ENCODE peak calls at places on chromosomes 1 and 21, in five cellular contexts. One of them, this sample, is unnamed.
A peak's percentile ranks its signal among the peaks of the same experiment; 100 is the strongest.

GRCh38 chr1:15407579-15407978 is 2.1 kb upstream of the EFHD2 start:
- DNase-seq in suprapubic skin: no peak
- DNase-seq in adrenal gland: no peak
- DNase-seq in Panc1: no peak
- DNase-seq in ovary: no peak
- DNase-seq in this sample: no peak

GRCh38 chr21:42263591-42264131 is 44.7 kb downstream of the ABCG1 start:
- DNase-seq in suprapubic skin: no peak
- DNase-seq in adrenal gland: peak; percentile 59
- DNase-seq in Panc1: no peak
- DNase-seq in ovary: no peak
- DNase-seq in this sample: peak; percentile 68

GRCh38 chr1:48073773-48074172 is 76.6 kb upstream of the TRABD2B start:
- DNase-seq in suprapubic skin: no peak
- DNase-seq in adrenal gland: no peak
- DNase-seq in Panc1: no peak
- DNase-seq in ovary: no peak
- DNase-seq in this sample: no peak

GRCh38 chr1:201573030-201573429 is 34.1 kb downstream of the NAV1 start:
- DNase-seq in suprapubic skin: no peak
- DNase-seq in adrenal gland: no peak
- DNase-seq in Panc1: no peak
- DNase-seq in ovary: no peak
- DNase-seq in this sample: no peak

GRCh38 chr1:201468501-201468843 is 516 bp downstream of the PHLDA3 start:
- DNase-seq in suprapubic skin: no peak
- DNase-seq in adrenal gland: peak; percentile 56
- DNase-seq in Panc1: no peak
- DNase-seq in ovary: peak; percentile 72
- DNase-seq in this sample: no peak

GRCh38 chr1:170305777-170306299 is 160.1 kb downstream of the NTMT2 start:
- DNase-seq in suprapubic skin: no peak
- DNase-seq in adrenal gland: no peak
- DNase-seq in Panc1: no peak
- DNase-seq in ovary: no peak
- DNase-seq in this sample: no peak

GRCh38 chr1:100249155-100249536 is 488 bp downstream of the DBT start:
- DNase-seq in suprapubic skin: no peak
- DNase-seq in adrenal gland: no peak
- DNase-seq in Panc1: no peak
- DNase-seq in ovary: no peak
- DNase-seq in this sample: no peak

GRCh38 chr1:44842763-44843655 is at the start of gene PTCH2:
- DNase-seq in suprapubic skin: peak; percentile 77
- DNase-seq in adrenal gland: peak; percentile 67
- DNase-seq in Panc1: no peak
- DNase-seq in ovary: peak; percentile 94
- DNase-seq in this sample: peak; percentile 82

GRCh38 chr1:78587213-78587612 is 33.0 kb upstream of the IFI44L start:
- DNase-seq in suprapubic skin: no peak
- DNase-seq in adrenal gland: no peak
- DNase-seq in Panc1: no peak
- DNase-seq in ovary: no peak
- DNase-seq in this sample: no peak

GRCh38 chr1:100354971-100355394 is 2.7 kb downstream of the CDC14A start:
- DNase-seq in suprapubic skin: no peak
- DNase-seq in adrenal gland: no peak
- DNase-seq in Panc1: no peak
- DNase-seq in ovary: no peak
- DNase-seq in this sample: no peak

GRCh38 chr1:106924360-106924759 is 132.1 kb upstream of the PRMT6 start:
- DNase-seq in suprapubic skin: no peak
- DNase-seq in adrenal gland: no peak
- DNase-seq in Panc1: no peak
- DNase-seq in ovary: no peak
- DNase-seq in this sample: no peak

GRCh38 chr1:79791488-79792211 is 785.1 kb upstream of the ADGRL4 start:
- DNase-seq in suprapubic skin: no peak
- DNase-seq in adrenal gland: no peak
- DNase-seq in Panc1: no peak
- DNase-seq in ovary: no peak
- DNase-seq in this sample: no peak

GRCh38 chr1:151315565-151316235 is 11.5 kb downstream of the PI4KB start:
- DNase-seq in suprapubic skin: no peak
- DNase-seq in adrenal gland: no peak
- DNase-seq in Panc1: no peak
- DNase-seq in ovary: no peak
- DNase-seq in this sample: no peak

GRCh38 chr1:1143636-1144035 is 27.7 kb upstream of the C1orf159 start:
- DNase-seq in suprapubic skin: no peak
- DNase-seq in adrenal gland: no peak
- DNase-seq in Panc1: no peak
- DNase-seq in ovary: no peak
- DNase-seq in this sample: no peak

GRCh38 chr1:190708418-190709057 is 230.9 kb upstream of the BRINP3 start:
- DNase-seq in suprapubic skin: no peak
- DNase-seq in adrenal gland: no peak
- DNase-seq in Panc1: no peak
- DNase-seq in ovary: no peak
- DNase-seq in this sample: no peak

GRCh38 chr1:220294754-220295419 is 22.6 kb upstream of the RAB3GAP2 start:
- DNase-seq in suprapubic skin: no peak
- DNase-seq in adrenal gland: no peak
- DNase-seq in Panc1: no peak
- DNase-seq in ovary: no peak
- DNase-seq in this sample: no peak

GRCh38 chr21:9837946-9838801 is 683.2 kb upstream of the TPTE start:
- DNase-seq in suprapubic skin: peak; percentile 67
- DNase-seq in adrenal gland: no peak
- DNase-seq in Panc1: no peak
- DNase-seq in ovary: no peak
- DNase-seq in this sample: no peak

GRCh38 chr1:47914952-47915676 is 82.1 kb downstream of the TRABD2B start:
- DNase-seq in suprapubic skin: no peak
- DNase-seq in adrenal gland: no peak
- DNase-seq in Panc1: no peak
- DNase-seq in ovary: no peak
- DNase-seq in this sample: no peak

GRCh38 chr1:246213947-246214346 is 293.1 kb downstream of the SMYD3 start:
- DNase-seq in suprapubic skin: no peak
- DNase-seq in adrenal gland: no peak
- DNase-seq in Panc1: no peak
- DNase-seq in ovary: no peak
- DNase-seq in this sample: no peak

GRCh38 chr1:155325596-155325893 is 4.9 kb downstream of the RUSC1 start:
- DNase-seq in suprapubic skin: no peak
- DNase-seq in adrenal gland: no peak
- DNase-seq in Panc1: no peak
- DNase-seq in ovary: no peak
- DNase-seq in this sample: no peak

GRCh38 chr1:2037314-2037979 is 12.8 kb upstream of the PRKCZ start:
- DNase-seq in suprapubic skin: no peak
- DNase-seq in adrenal gland: no peak
- DNase-seq in Panc1: no peak
- DNase-seq in ovary: no peak
- DNase-seq in this sample: no peak

GRCh38 chr1:11690669-11691301 is 725 bp upstream of the DRAXIN start:
- DNase-seq in suprapubic skin: no peak
- DNase-seq in adrenal gland: no peak
- DNase-seq in Panc1: no peak
- DNase-seq in ovary: no peak
- DNase-seq in this sample: no peak

GRCh38 chr1:45493116-45493697 is 2.2 kb upstream of the TESK2 start:
- DNase-seq in suprapubic skin: no peak
- DNase-seq in adrenal gland: peak; percentile 51
- DNase-seq in Panc1: peak; percentile 42
- DNase-seq in ovary: no peak
- DNase-seq in this sample: no peak

GRCh38 chr21:15057290-15057689 is 7.5 kb downstream of the NRIP1 start:
- DNase-seq in suprapubic skin: no peak
- DNase-seq in adrenal gland: no peak
- DNase-seq in Panc1: no peak
- DNase-seq in ovary: no peak
- DNase-seq in this sample: no peak
- H3K27ac ChIP-seq in suprapubic skin: no peak overlapping the region
- H3K27ac ChIP-seq in adrenal gland: no peak overlapping the region
- H3K27ac ChIP-seq in Panc1: peak overlapping the region; percentile 71
- H3K27ac ChIP-seq in ovary: no peak overlapping the region
- H3K27ac ChIP-seq in this sample: no peak overlapping the region

GRCh38 chr1:3599286-3599811 is 12.0 kb downstream of the MEGF6 start:
- DNase-seq in suprapubic skin: no peak
- DNase-seq in adrenal gland: no peak
- DNase-seq in Panc1: no peak
- DNase-seq in ovary: no peak
- DNase-seq in this sample: no peak

GRCh38 chr1:3597599-3597964 is 13.7 kb downstream of the MEGF6 start:
- DNase-seq in suprapubic skin: no peak
- DNase-seq in adrenal gland: no peak
- DNase-seq in Panc1: no peak
- DNase-seq in ovary: no peak
- DNase-seq in this sample: no peak

GRCh38 chr1:3598051-3598471 is 13.2 kb downstream of the MEGF6 start:
- DNase-seq in suprapubic skin: no peak
- DNase-seq in adrenal gland: no peak
- DNase-seq in Panc1: no peak
- DNase-seq in ovary: peak; percentile 68
- DNase-seq in this sample: no peak

GRCh38 chr1:3599816-3600215 is 11.5 kb downstream of the MEGF6 start:
- DNase-seq in suprapubic skin: no peak
- DNase-seq in adrenal gland: no peak
- DNase-seq in Panc1: no peak
- DNase-seq in ovary: no peak
- DNase-seq in this sample: no peak

DNA sequence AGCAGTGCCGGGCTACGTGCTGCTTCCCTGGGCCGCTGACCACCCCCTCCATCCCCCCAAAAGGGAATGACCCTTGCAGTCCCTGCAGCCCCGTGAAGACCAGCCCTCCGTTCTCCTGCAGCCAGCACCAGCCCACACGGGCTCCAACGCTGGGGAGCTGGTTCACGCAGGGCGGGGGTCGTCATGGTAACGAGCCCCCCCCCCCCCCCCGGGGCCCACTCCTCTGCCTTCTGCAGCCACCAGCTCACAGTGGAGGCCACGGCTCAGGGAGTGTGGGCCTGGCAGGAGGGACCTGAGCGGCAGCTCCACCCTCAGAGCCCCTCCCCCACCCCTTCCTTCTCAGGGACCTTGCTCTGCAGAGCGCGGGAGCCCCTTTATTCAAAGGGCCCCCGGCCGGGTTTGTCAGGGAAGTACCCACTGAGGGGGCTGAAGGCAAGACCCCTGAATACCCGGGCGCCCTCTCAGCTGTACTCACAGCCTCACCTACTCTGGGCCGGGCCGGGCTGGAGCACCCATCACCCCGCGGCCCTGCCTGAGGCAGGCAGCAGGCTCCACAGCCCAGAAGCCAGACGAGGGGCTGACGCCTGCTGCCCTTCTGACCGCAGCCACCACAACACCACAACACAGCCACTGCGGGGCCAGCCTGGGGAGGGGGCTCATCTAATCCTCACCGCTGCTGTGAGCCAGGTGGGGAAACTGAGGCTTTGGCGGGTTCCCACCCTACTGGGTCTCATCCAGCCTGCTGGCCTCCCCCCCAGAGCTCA is 12.6 kb downstream of the MEGF6 start:
- DNase-seq in suprapubic skin: no peak
- DNase-seq in adrenal gland: no peak
- DNase-seq in Panc1: no peak
- DNase-seq in ovary: no peak
- DNase-seq in this sample: no peak
- H3K27ac ChIP-seq in suprapubic skin: no peak overlapping the region
- H3K27ac ChIP-seq in adrenal gland: no peak overlapping the region
- H3K27ac ChIP-seq in Panc1: no peak overlapping the region
- H3K27ac ChIP-seq in ovary: no peak overlapping the region
- H3K27ac ChIP-seq in this sample: no peak overlapping the region

DNA sequence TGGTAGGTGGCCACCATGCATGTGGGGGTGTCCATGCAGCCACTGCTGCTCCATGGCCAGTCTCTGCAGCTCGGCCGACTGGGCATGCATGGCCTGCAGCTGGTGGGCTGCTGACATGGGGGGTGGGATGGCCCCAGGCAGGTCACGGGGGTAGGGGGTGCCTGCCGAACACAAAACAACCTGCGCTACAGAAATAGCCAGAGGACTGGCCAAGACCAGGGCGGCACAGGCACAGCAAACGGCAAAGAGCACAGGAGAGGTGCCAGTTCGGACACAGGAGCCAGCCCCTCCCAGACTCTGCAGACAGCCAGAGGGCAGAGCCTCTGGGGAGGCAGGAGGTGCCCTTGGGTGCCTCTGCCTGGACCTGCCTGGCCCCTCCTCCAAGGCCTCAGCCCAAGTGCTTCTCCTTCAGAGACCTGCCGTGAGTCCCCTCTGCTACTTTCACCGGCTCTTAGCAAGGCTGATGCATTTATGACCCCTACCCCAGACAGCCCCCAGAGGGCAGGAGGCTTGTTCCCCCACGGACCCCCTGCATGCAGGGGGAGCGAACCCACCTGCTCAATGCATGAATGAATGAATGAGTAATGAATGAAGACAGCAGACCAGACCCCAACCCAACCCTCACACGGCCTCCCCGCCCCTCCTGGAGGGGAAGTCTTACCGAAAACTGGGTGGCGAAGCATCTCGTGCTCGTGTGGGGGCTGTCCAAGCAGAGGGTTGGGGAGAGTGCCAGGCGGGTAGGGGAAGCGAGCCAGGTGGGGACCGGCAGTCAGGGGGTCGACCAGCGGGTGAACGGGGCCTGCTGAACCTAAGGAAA is 37.7 kb downstream of the SLC45A1 start:
- DNase-seq in suprapubic skin: no peak
- DNase-seq in adrenal gland: no peak
- DNase-seq in Panc1: no peak
- DNase-seq in ovary: no peak
- DNase-seq in this sample: no peak
- H3K27ac ChIP-seq in suprapubic skin: no peak overlapping the region
- H3K27ac ChIP-seq in adrenal gland: no peak overlapping the region
- H3K27ac ChIP-seq in Panc1: no peak overlapping the region
- H3K27ac ChIP-seq in ovary: no peak overlapping the region
- H3K27ac ChIP-seq in this sample: peak overlapping the region; percentile 6

GRCh38 chr21:43928726-43929125 is 63.7 kb downstream of the AGPAT3 start:
- DNase-seq in suprapubic skin: no peak
- DNase-seq in adrenal gland: no peak
- DNase-seq in Panc1: no peak
- DNase-seq in ovary: no peak
- DNase-seq in this sample: no peak
- H3K27ac ChIP-seq in suprapubic skin: peak overlapping the region; percentile 85
- H3K27ac ChIP-seq in adrenal gland: no peak overlapping the region
- H3K27ac ChIP-seq in Panc1: no peak overlapping the region
- H3K27ac ChIP-seq in ovary: no peak overlapping the region
- H3K27ac ChIP-seq in this sample: no peak overlapping the region

This sample was measured in ascending aorta.